ENCODE peak calls at places on chromosomes 5 and 9, in six cellular contexts. One of them, this sample, is unnamed.

GRCh38 chr5:38926121-38926520 is 80.3 kb downstream of the OSMR start:
- DNase-seq in GM23248: peak; percentile 77
- DNase-seq in OCI-LY7: no peak
- DNase-seq in HCT116: no peak
- DNase-seq in PC-3: no peak
- DNase-seq in MM.1S: no peak
- DNase-seq in this sample: no peak

GRCh38 chr9:19465571-19466267 is 56.9 kb downstream of the ACER2 start:
- DNase-seq in GM23248: no peak
- DNase-seq in OCI-LY7: no peak
- DNase-seq in HCT116: no peak
- DNase-seq in PC-3: no peak
- DNase-seq in MM.1S: no peak
- DNase-seq in this sample: no peak

GRCh38 chr9:33329117-33329563 is 38.8 kb downstream of the NFX1 start:
- DNase-seq in GM23248: peak; percentile 95
- DNase-seq in OCI-LY7: no peak
- DNase-seq in HCT116: no peak
- DNase-seq in PC-3: peak; percentile 98
- DNase-seq in MM.1S: no peak
- DNase-seq in this sample: peak; percentile 75

GRCh38 chr9:32738501-32739172 is 44.7 kb upstream of the TMEM215 start:
- DNase-seq in GM23248: peak; percentile 21
- DNase-seq in OCI-LY7: no peak
- DNase-seq in HCT116: peak; percentile 46
- DNase-seq in PC-3: peak; percentile 47
- DNase-seq in MM.1S: no peak
- DNase-seq in this sample: no peak

GRCh38 chr5:173884402-173885053 is 3.6 kb upstream of the CPEB4 start:
- DNase-seq in GM23248: no peak
- DNase-seq in OCI-LY7: peak; percentile 52
- DNase-seq in HCT116: no peak
- DNase-seq in PC-3: no peak
- DNase-seq in MM.1S: peak; percentile 92
- DNase-seq in this sample: peak; percentile 37

GRCh38 chr9:15142903-15143534 is 164.0 kb downstream of the TTC39B start:
- DNase-seq in GM23248: peak; percentile 77
- DNase-seq in OCI-LY7: peak; percentile 46
- DNase-seq in HCT116: peak; percentile 65
- DNase-seq in PC-3: peak; percentile 65
- DNase-seq in MM.1S: peak; percentile 20
- DNase-seq in this sample: peak; percentile 70

GRCh38 chr9:121841771-121842611 is 190.6 kb downstream of the DAB2IP start:
- DNase-seq in GM23248: peak; percentile 40
- DNase-seq in OCI-LY7: no peak
- DNase-seq in HCT116: no peak
- DNase-seq in PC-3: no peak
- DNase-seq in MM.1S: no peak
- DNase-seq in this sample: no peak

GRCh38 chr5:170746081-170746951 is 37.2 kb upstream of the GABRP start:
- DNase-seq in GM23248: no peak
- DNase-seq in OCI-LY7: no peak
- DNase-seq in HCT116: no peak
- DNase-seq in PC-3: no peak
- DNase-seq in MM.1S: peak; percentile 46
- DNase-seq in this sample: no peak

GRCh38 chr5:143841446-143841845 is 29.5 kb downstream of the HMHB1 start:
- DNase-seq in GM23248: no peak
- DNase-seq in OCI-LY7: no peak
- DNase-seq in HCT116: no peak
- DNase-seq in PC-3: no peak
- DNase-seq in MM.1S: no peak
- DNase-seq in this sample: no peak

GRCh38 chr5:85030685-85031084 is 646.0 kb upstream of the EDIL3 start:
- DNase-seq in GM23248: no peak
- DNase-seq in OCI-LY7: no peak
- DNase-seq in HCT116: no peak
- DNase-seq in PC-3: no peak
- DNase-seq in MM.1S: no peak
- DNase-seq in this sample: no peak

GRCh38 chr9:82894961-82895902 is 167.7 kb downstream of the RASEF start:
- DNase-seq in GM23248: no peak
- DNase-seq in OCI-LY7: no peak
- DNase-seq in HCT116: no peak
- DNase-seq in PC-3: no peak
- DNase-seq in MM.1S: no peak
- DNase-seq in this sample: peak; percentile 26
- H3K9me2 ChIP-seq in GM23248: no peaks in the 10 kb centered on the region
- H3K9me2 ChIP-seq in OCI-LY7: no peaks in the 10 kb centered on the region
- H3K9me2 ChIP-seq in HCT116: no peaks in the 10 kb centered on the region
- H3K9me2 ChIP-seq in PC-3: no peaks in the 10 kb centered on the region
- H3K9me2 ChIP-seq in MM.1S: no peaks in the 10 kb centered on the region
- H3K9me2 ChIP-seq in this sample: no peaks in the 10 kb centered on the region

DNA sequence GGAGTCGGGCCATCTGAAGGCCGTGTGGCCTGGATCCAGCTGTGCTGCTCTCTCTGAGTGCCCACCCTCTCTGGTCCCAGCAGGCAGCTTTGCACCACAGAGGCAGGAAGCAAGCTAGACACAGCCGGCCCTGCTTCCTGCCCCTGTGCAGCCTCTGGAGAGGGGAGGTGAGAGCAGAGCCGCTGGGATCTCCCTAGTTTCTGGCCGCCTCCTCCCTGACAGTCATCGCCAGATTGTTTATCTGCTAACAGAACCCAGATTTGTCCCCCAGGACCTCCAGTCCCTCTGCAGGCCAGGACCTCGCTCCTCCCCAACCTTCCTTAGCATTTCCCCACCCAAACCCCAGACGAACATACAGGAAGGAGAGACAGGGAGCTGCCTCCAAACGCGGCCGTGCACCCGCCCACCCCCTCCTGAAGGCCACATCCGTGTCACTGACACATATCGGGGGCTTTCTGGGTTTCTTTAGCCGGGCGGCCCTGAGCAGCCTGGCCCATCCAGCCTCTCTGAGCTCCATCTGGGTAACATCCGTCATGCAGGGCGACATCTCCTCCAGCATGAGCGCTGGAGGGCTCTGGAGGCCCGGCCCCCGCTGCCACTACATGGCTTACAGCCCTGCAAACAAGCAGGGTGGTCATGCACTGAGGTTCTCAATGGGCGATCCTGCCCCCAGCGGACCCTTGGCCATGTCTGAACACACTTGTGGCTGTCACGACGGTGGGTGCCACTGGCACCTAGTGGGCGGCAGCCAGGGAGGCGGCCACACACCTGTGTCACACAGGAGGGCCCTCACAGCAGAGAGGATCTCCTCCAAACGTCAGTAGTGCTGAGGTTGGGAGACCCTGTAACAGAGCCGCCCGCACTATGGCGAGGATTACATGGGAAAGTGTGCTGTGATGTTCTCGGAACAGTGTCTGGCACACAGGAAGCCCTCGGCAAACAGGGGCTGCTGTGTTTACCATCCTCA is 47.6 kb downstream of the DBH start:
- DNase-seq in GM23248: peak; percentile 26
- DNase-seq in OCI-LY7: peak; percentile 19
- DNase-seq in HCT116: no peak
- DNase-seq in PC-3: no peak
- DNase-seq in MM.1S: no peak
- DNase-seq in this sample: no peak
- H2AFZ ChIP-seq in GM23248: peak overlapping the region; percentile 39
- H2AFZ ChIP-seq in OCI-LY7: no peak overlapping the region
- H2AFZ ChIP-seq in HCT116: no peak overlapping the region
- H2AFZ ChIP-seq in PC-3: no peak overlapping the region
- H2AFZ ChIP-seq in MM.1S: no peak overlapping the region
- H2AFZ ChIP-seq in this sample: no peak overlapping the region

GRCh38 chr9:82893549-82893948 is 169.4 kb downstream of the RASEF start:
- DNase-seq in GM23248: no peak
- DNase-seq in OCI-LY7: no peak
- DNase-seq in HCT116: no peak
- DNase-seq in PC-3: no peak
- DNase-seq in MM.1S: no peak
- DNase-seq in this sample: no peak
- H3K9me2 ChIP-seq in GM23248: no peaks in the 10 kb centered on the region
- H3K9me2 ChIP-seq in OCI-LY7: no peaks in the 10 kb centered on the region
- H3K9me2 ChIP-seq in HCT116: no peaks in the 10 kb centered on the region
- H3K9me2 ChIP-seq in PC-3: no peaks in the 10 kb centered on the region
- H3K9me2 ChIP-seq in MM.1S: no peaks in the 10 kb centered on the region
- H3K9me2 ChIP-seq in this sample: no peaks in the 10 kb centered on the region

DNA sequence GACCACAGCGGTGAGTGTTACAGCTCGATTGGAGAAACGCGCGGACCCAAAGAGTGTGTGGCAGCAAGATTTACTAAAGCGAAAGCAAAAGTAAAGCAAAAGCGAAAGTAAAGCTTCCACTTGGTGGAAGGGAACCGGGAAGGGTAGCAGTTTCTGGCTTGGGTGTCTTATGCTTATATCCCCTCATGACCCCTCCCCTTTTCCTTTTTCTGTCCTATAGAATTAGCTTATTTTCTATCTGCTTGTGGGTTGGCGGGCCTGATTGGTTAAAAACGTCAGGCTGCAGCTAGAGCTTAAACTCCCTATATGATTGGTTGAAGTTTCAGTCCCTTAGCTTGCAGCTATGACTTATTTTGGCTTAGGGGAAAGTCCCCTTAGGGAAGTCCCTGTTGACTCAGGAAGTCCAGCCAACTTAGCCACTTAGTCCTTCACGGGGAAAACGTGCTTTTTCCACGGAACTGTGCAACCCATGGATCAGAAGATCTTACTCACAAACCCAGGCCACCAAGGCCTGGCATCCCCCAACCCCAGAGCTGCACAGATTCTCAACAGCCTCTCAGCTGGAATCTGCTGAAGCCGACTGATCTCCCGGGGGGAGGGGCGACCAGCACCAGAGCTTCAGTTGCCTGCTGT is 114.2 kb upstream of the ADAMTS16 start:
- DNase-seq in GM23248: no peak
- DNase-seq in OCI-LY7: peak; percentile 3
- DNase-seq in HCT116: no peak
- DNase-seq in PC-3: peak; percentile 79
- DNase-seq in MM.1S: peak; percentile 69
- DNase-seq in this sample: no peak
- H2AFZ ChIP-seq in GM23248: no peak overlapping the region
- H2AFZ ChIP-seq in OCI-LY7: peak overlapping the region; percentile 46
- H2AFZ ChIP-seq in HCT116: no peak overlapping the region
- H2AFZ ChIP-seq in PC-3: peak overlapping the region; percentile 97
- H2AFZ ChIP-seq in MM.1S: peak overlapping the region; percentile 73
- H2AFZ ChIP-seq in this sample: no peak overlapping the region

GRCh38 chr9:29685531-29685930 is 2112.2 kb upstream of the C9orf72 start:
- DNase-seq in GM23248: no peak
- DNase-seq in OCI-LY7: no peak
- DNase-seq in HCT116: no peak
- DNase-seq in PC-3: no peak
- DNase-seq in MM.1S: no peak
- DNase-seq in this sample: no peak
- H3K9me2 ChIP-seq in GM23248: no peaks in the 10 kb centered on the region
- H3K9me2 ChIP-seq in OCI-LY7: no peaks in the 10 kb centered on the region
- H3K9me2 ChIP-seq in HCT116: peaks cover 3% of the 10 kb centered on the region
- H3K9me2 ChIP-seq in PC-3: no peaks in the 10 kb centered on the region
- H3K9me2 ChIP-seq in MM.1S: no peaks in the 10 kb centered on the region
- H3K9me2 ChIP-seq in this sample: no peaks in the 10 kb centered on the region

DNA sequence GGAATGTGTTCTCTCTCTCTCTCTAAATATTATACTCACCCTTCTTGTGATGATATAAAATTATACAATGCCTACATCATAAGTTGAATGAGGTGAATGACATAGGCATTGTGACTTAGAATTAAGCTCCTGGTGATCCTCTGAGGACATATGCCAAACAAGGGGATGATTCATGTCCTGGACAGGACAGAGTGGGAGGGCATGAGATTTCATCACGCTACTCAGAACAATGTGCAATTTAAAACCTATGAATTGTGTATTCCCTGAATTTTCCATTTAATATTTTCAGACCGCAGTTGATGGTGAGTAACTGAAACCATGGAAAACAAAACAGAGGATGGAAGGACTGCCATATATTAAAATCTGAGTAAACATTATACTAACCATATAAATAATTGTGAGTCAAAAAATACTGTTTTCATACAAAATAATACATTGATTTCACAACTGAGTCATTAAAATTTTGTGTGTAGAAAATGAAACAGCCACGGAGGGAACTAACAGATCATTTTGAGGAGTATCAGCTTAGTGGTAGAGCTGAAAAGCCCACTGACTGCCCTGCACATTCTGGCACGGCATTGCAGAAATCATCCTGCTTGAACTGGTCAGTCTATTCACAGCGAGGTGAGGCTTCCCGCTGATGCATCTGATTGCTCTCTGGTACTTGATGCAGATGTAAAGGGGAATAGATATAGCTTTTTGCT is 782.4 kb upstream of the NUDT12 start:
- DNase-seq in GM23248: peak; percentile 3
- DNase-seq in OCI-LY7: no peak
- DNase-seq in HCT116: peak; percentile 13
- DNase-seq in PC-3: peak; percentile 97
- DNase-seq in MM.1S: no peak
- DNase-seq in this sample: no peak
- H2AFZ ChIP-seq in GM23248: no peak overlapping the region
- H2AFZ ChIP-seq in OCI-LY7: no peak overlapping the region
- H2AFZ ChIP-seq in HCT116: no peak overlapping the region
- H2AFZ ChIP-seq in PC-3: peak overlapping the region; percentile 4
- H2AFZ ChIP-seq in MM.1S: no peak overlapping the region
- H2AFZ ChIP-seq in this sample: no peak overlapping the region

GRCh38 chr5:116914869-116915504 is 340.4 kb upstream of the SEMA6A start:
- DNase-seq in GM23248: no peak
- DNase-seq in OCI-LY7: no peak
- DNase-seq in HCT116: no peak
- DNase-seq in PC-3: no peak
- DNase-seq in MM.1S: no peak
- DNase-seq in this sample: no peak
- H3K9me2 ChIP-seq in GM23248: no peaks in the 10 kb centered on the region
- H3K9me2 ChIP-seq in OCI-LY7: no peaks in the 10 kb centered on the region
- H3K9me2 ChIP-seq in HCT116: no peaks in the 10 kb centered on the region
- H3K9me2 ChIP-seq in PC-3: no peaks in the 10 kb centered on the region
- H3K9me2 ChIP-seq in MM.1S: no peaks in the 10 kb centered on the region
- H3K9me2 ChIP-seq in this sample: no peaks in the 10 kb centered on the region